ENCODE peak calls at places on chromosomes 3 and 15, in five cellular contexts. Y, Z, I, B and T are unnamed samples.
A peak's percentile ranks its signal among the peaks of the same experiment; 100 is the strongest.

GRCh38 chr15:65056868-65057548 is 10.8 kb downstream of the RASL12 start:
- DNase-seq in Y (no peak), Z (no peak), I (no peak), B (no peak), T (no peak)

GRCh38 chr3:159486580-159486979 is 502.1 kb upstream of the IL12A start:
- DNase-seq in Y (no peak), Z (no peak), I (peak; percentile 31), B (no peak), T (no peak)

GRCh38 chr3:56110886-56111285 is 357.4 kb downstream of the ERC2 start:
- DNase-seq in Y (peak; percentile 3), Z (no peak), I (no peak), B (no peak), T (no peak)

GRCh38 chr3:43077708-43078107 is 28.2 kb downstream of the POMGNT2 start:
- DNase-seq in Y (no peak), Z (no peak), I (no peak), B (no peak), T (no peak)

GRCh38 chr15:99604865-99605264 is 39.1 kb downstream of the MEF2A start:
- DNase-seq in Y (no peak), Z (no peak), I (no peak), B (no peak), T (no peak)

GRCh38 chr3:7171493-7171892 is 310.6 kb downstream of the GRM7 start:
- DNase-seq in Y (no peak), Z (no peak), I (no peak), B (no peak), T (no peak)

GRCh38 chr3:2283818-2284217 is 185.2 kb downstream of the CNTN4 start:
- DNase-seq in Y (no peak), Z (no peak), I (no peak), B (no peak), T (no peak)

GRCh38 chr3:168047190-168047795 is 48.4 kb downstream of the GOLIM4 start:
- DNase-seq in Y (peak; percentile 78), Z (no peak), I (peak; percentile 24), B (no peak), T (peak; percentile 43)

GRCh38 chr3:112372396-112372795 is 39.4 kb downstream of the CD200 start:
- DNase-seq in Y (no peak), Z (no peak), I (no peak), B (no peak), T (no peak)

GRCh38 chr3:30518201-30518864 is 88.1 kb upstream of the TGFBR2 start:
- DNase-seq in Y (no peak), Z (peak; percentile 22), I (no peak), B (no peak), T (no peak)

GRCh38 chr3:187736418-187736871 is 8.8 kb downstream of the BCL6 start:
- DNase-seq in Y (no peak), Z (no peak), I (no peak), B (no peak), T (no peak)

GRCh38 chr3:72892081-72892763 is 4.4 kb downstream of the GXYLT2 start:
- DNase-seq in Y (no peak), Z (no peak), I (no peak), B (no peak), T (no peak)

GRCh38 chr3:194379651-194380050 is 10.1 kb upstream of the LRRC15 start:
- DNase-seq in Y (no peak), Z (no peak), I (no peak), B (no peak), T (no peak)

GRCh38 chr3:64238971-64239667 is 13.9 kb upstream of the PRICKLE2 start:
- DNase-seq in Y (peak; percentile 80), Z (peak; percentile 76), I (peak; percentile 30), B (no peak), T (peak; percentile 77)

GRCh38 chr3:195849322-195850074 is 37.8 kb upstream of the MUC4 start:
- DNase-seq in Y (peak; percentile 46), Z (no peak), I (no peak), B (no peak), T (no peak)

GRCh38 chr3:172539273-172539672 is 16.0 kb upstream of the TNFSF10 start:
- DNase-seq in Y (no peak), Z (no peak), I (no peak), B (no peak), T (no peak)

GRCh38 chr3:126746395-126747177 is 42.5 kb downstream of the CHCHD6 start:
- DNase-seq in Y (peak; percentile 90), Z (peak; percentile 61), I (no peak), B (no peak), T (no peak)

GRCh38 chr3:184767377-184767776 is 44.6 kb upstream of the VPS8 start:
- DNase-seq in Y (no peak), Z (no peak), I (no peak), B (no peak), T (no peak)

GRCh38 chr3:21859124-21859781 is 108.2 kb upstream of the ZNF385D start:
- DNase-seq in Y (peak; percentile 15), Z (no peak), I (no peak), B (no peak), T (peak; percentile 20)

GRCh38 chr3:172152869-172153268 is 113.5 kb downstream of the FNDC3B start:
- DNase-seq in Y (no peak), Z (no peak), I (no peak), B (no peak), T (no peak)

GRCh38 chr3:37995652-37996641 is 5.4 kb downstream of the VILL start:
- DNase-seq in Y (no peak), Z (no peak), I (no peak), B (no peak), T (no peak)

GRCh38 chr3:49465269-49466034 is 4.6 kb upstream of the DAG1 start:
- DNase-seq in Y (no peak), Z (no peak), I (no peak), B (no peak), T (no peak)

GRCh38 chr15:38496151-38496550 is 42.2 kb downstream of the FAM98B start:
- DNase-seq in Y (no peak), Z (no peak), I (no peak), B (no peak), T (no peak)

GRCh38 chr15:80934761-80935221 is 54.8 kb downstream of the MESD start:
- DNase-seq in Y (peak; percentile 55), Z (no peak), I (no peak), B (no peak), T (peak; percentile 49)

GRCh38 chr3:40268708-40269524 is 40.6 kb upstream of the EIF1B start:
- DNase-seq in Y (no peak), Z (no peak), I (no peak), B (no peak), T (no peak)

GRCh38 chr3:50369271-50369670 is 9.9 kb upstream of the TMEM115 start:
- DNase-seq in Y (no peak), Z (no peak), I (no peak), B (no peak), T (no peak)

GRCh38 chr15:42364529-42364928 is 5.2 kb downstream of the CAPN3 start:
- DNase-seq in Y (peak; percentile 60), Z (no peak), I (peak; percentile 77), B (no peak), T (no peak)

GRCh38 chr15:41429003-41429890 is 12.4 kb downstream of the RTF1 start:
- DNase-seq in Y (no peak), Z (no peak), I (no peak), B (no peak), T (no peak)

GRCh38 chr3:102374863-102375637 is 59.8 kb upstream of the ZPLD1 start:
- DNase-seq in Y (no peak), Z (no peak), I (no peak), B (no peak), T (no peak)

GRCh38 chr3:122024800-122025199 is 2.8 kb upstream of the ILDR1 start:
- DNase-seq in Y (no peak), Z (no peak), I (no peak), B (no peak), T (no peak)

GRCh38 chr15:69552057-69552815 is 99.6 kb downstream of the RPLP1 start:
- DNase-seq in Y (no peak), Z (no peak), I (no peak), B (no peak), T (no peak)
- H3K4me3 ChIP-seq in Y (no peak overlapping the region), Z (no peak overlapping the region), I (no peak overlapping the region), B (no peak overlapping the region), T (no peak overlapping the region)

DNA sequence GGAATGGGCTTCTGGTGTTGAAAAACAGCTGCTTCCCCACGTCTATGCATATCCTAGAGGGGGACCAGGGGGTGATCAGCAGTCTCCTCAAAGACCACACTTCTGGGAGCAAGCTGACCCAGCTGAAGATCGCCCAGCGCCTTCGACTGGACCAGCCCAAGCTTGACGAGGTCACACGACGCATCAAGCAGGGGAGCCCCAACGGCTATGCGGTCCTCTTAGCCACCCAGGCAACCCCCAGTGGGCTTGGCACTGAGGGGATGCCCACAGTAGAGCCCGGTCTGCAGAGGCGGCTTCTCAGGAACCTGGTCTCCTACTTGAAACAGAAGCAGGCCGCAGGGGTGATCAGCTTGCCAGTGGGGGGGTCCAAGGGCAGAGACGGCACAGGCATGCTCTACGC is 2.5 kb downstream of the RBM15B start:
- DNase-seq in Y (no peak), Z (no peak), I (no peak), B (no peak), T (no peak)
- H3K4me1 ChIP-seq in Y (peaks cover 15% of the 10 kb centered on the region), Z (peaks cover 85% of the 10 kb centered on the region), I (peaks cover 6% of the 10 kb centered on the region), B (peaks cover 39% of the 10 kb centered on the region), T (peaks cover 11% of the 10 kb centered on the region)

GRCh38 chr15:58529041-58529440 is 97.2 kb downstream of the LIPC start:
- DNase-seq in Y (no peak), Z (no peak), I (no peak), B (no peak), T (no peak)

GRCh38 chr15:58525926-58526538 is 94.2 kb downstream of the LIPC start:
- DNase-seq in Y (no peak), Z (no peak), I (no peak), B (no peak), T (no peak)

GRCh38 chr15:58527573-58528196 is 95.9 kb downstream of the LIPC start:
- DNase-seq in Y (no peak), Z (no peak), I (no peak), B (no peak), T (no peak)

GRCh38 chr15:58528197-58528870 is 96.5 kb downstream of the LIPC start:
- DNase-seq in Y (peak; percentile 18), Z (no peak), I (no peak), B (no peak), T (no peak)

DNA sequence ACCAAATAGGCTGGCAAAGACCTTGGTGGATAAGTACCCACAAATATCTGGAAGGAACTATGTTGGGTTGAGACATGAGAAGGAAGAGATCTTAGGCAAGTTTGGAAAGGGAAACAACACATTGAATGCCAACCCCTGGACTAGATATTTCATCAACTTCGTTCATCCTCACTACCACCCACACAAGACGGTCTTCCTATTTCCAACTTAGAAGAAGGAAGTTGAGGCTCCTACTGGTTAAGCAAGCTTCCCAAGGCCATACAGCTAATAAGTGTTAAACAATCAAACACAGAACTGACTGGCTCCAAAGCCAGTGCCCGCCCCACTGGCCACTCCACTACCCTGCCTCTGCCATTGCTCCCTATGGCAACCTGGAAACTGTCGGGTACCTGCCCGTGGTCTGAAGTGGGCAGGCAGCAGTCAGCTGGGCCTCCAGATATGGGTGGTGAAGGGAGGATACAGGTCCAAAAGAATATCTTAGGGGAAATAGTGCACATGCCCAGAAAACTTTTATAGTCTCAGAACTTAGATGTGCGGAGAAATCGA is 94.9 kb downstream of the LIPC start:
- DNase-seq in Y (no peak), Z (no peak), I (no peak), B (no peak), T (no peak)
- H3K4me3 ChIP-seq in Y (no peak overlapping the region), Z (no peak overlapping the region), I (no peak overlapping the region), B (no peak overlapping the region), T (no peak overlapping the region)

DNA sequence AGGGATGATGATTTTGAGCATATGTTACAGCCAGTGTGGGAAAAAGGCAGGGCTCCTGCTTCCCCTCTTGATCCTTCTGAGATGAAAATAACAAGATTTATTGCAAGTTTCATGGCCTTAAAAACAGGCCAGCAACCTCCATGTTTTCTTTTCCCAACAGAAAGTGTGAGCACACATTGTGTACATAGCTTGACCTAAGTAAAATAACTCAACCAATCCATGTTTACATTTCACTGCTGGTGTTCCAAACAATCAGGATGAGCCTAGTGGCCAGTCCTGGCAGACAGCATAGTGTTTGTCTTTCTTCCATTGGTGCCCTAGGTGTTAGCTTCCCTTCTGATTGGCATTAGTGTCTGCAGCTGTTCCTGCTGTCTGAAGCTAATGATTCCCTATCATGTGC is 847.7 kb downstream of the EPHA3 start:
- DNase-seq in Y (no peak), Z (no peak), I (no peak), B (no peak), T (no peak)
- H3K4me1 ChIP-seq in Y (no peaks in the 10 kb centered on the region), Z (no peaks in the 10 kb centered on the region), I (no peaks in the 10 kb centered on the region), B (no peaks in the 10 kb centered on the region), T (no peaks in the 10 kb centered on the region)